ENCODE peak calls at places on chromosome 22, in nine cellular contexts. D is astrocyte; N is stimulated activated CD8-positive, alpha-beta memory T cell treated with anti-CD3 and anti-CD28 coated beads, Interleukin-12 subunit alpha, Interleukin-12 subunit beta, amount 100 ng/mL, for 4 hours; J is GM12891; F is A549; I is prostate gland; T is thoracic aorta; K is H9; W is CD8-positive, alpha-beta T cell. Z is an unnamed sample.

GRCh38 chr22:44364750-44365118 is 52.0 kb upstream of the SHISAL1 start:
- DNase-seq in T (no peak), F (no peak), D (no peak), K (no peak), N (no peak), J (no peak), I (no peak), W (no peak), Z (no peak)

GRCh38 chr22:37559901-37560681 is at the start of gene CDC42EP1:
- DNase-seq in K (peak; percentile 47), F (peak; percentile 64), W (no peak), D (peak; percentile 40), N (no peak), J (no peak), I (peak; percentile 52), T (no peak), Z (no peak)

GRCh38 chr22:36409911-36410756 is 22.4 kb upstream of the MYH9 start:
- DNase-seq in D (peak; percentile 65), K (peak; percentile 100), J (peak; percentile 68), F (no peak), I (peak; percentile 99), W (peak; percentile 75), N (peak; percentile 36), T (peak; percentile 18), Z (peak; percentile 59)

GRCh38 chr22:18024276-18024939 is at the start of gene MICAL3:
- DNase-seq in T (no peak), D (peak; percentile 61), K (peak; percentile 39), I (peak; percentile 57), N (peak; percentile 45), J (peak; percentile 82), F (peak; percentile 61), W (peak; percentile 56), Z (peak; percentile 66)

GRCh38 chr22:37416806-37417205 is 10.5 kb downstream of the ELFN2 start:
- DNase-seq in I (no peak), D (no peak), J (no peak), K (no peak), N (no peak), W (peak; percentile 24), F (no peak), T (no peak), Z (no peak)

GRCh38 chr22:38505595-38506117 is 455 bp downstream of the DDX17 start:
- DNase-seq in K (no peak), J (peak; percentile 47), I (peak; percentile 65), D (peak; percentile 39), N (peak; percentile 50), T (peak; percentile 25), W (peak; percentile 63), F (peak; percentile 59), Z (peak; percentile 61)

GRCh38 chr22:49954991-49955580 is 5.5 kb upstream of the PIM3 start:
- DNase-seq in K (no peak), I (no peak), N (no peak), W (no peak), F (no peak), T (no peak), D (no peak), J (no peak), Z (no peak)

GRCh38 chr22:46195487-46196165 is 45.3 kb downstream of the PPARA start:
- DNase-seq in D (no peak), F (no peak), K (no peak), I (no peak), T (no peak), W (no peak), N (no peak), J (no peak), Z (no peak)

GRCh38 chr22:19361501-19362103 is 69.9 kb downstream of the HIRA start:
- DNase-seq in J (peak; percentile 50), F (no peak), K (no peak), D (no peak), N (no peak), I (no peak), T (no peak), W (no peak), Z (no peak)

GRCh38 chr22:43152355-43153071 is 1.2 kb downstream of the TSPO start:
- DNase-seq in W (peak; percentile 69), I (peak; percentile 80), N (peak; percentile 37), F (peak; percentile 55), J (no peak), D (peak; percentile 27), K (no peak), T (peak; percentile 50), Z (peak; percentile 54)

GRCh38 chr22:46077669-46078099 is 72.6 kb upstream of the PPARA start:
- DNase-seq in J (no peak), K (no peak), D (no peak), I (no peak), W (no peak), F (no peak), N (no peak), T (no peak), Z (no peak)

GRCh38 chr22:22558972-22559603 is at the start of gene PRAME:
- DNase-seq in D (no peak), K (peak; percentile 86), F (peak; percentile 93), T (no peak), W (peak; percentile 60), I (no peak), N (peak; percentile 13), J (peak; percentile 92), Z (peak; percentile 57)

Z was measured in activated CD8-positive, alpha-beta memory T cell treated with anti-CD3 and anti-CD28 coated beads, Interleukin-2, amount 50 U/mL, for 4 hours.